ENCODE peak calls at places on chromosome 15, in four cellular contexts. R is esophagus squamous epithelium, F is cardiac muscle cell, O is A549. Q is an unnamed sample.

GRCh38 chr15:23447107-23447500 is at the start of gene GOLGA6L2:
- DNase-seq in R (no peak), F (no peak), O (no peak), Q (no peak)

GRCh38 chr15:29135702-29136426 is 133.8 kb downstream of the NSMCE3 start:
- DNase-seq in R (no peak), F (no peak), O (no peak), Q (no peak)

GRCh38 chr15:50798684-50799083 is 33.2 kb upstream of the SPPL2A start:
- DNase-seq in R (no peak), F (no peak), O (no peak), Q (peak; percentile 2)

GRCh38 chr15:100889359-100890058 is 9.9 kb downstream of the ALDH1A3 start:
- DNase-seq in R (no peak), F (no peak), O (no peak), Q (no peak)

GRCh38 chr15:37891754-37892368 is 42.6 kb upstream of the TMCO5A start:
- DNase-seq in R (no peak), F (peak; percentile 71), O (peak; percentile 5), Q (no peak)

GRCh38 chr15:98408231-98408630 is 240.1 kb upstream of the IGF1R start:
- DNase-seq in R (no peak), F (no peak), O (no peak), Q (no peak)

GRCh38 chr15:100890850-100891249 is 11.2 kb downstream of the ALDH1A3 start:
- DNase-seq in R (no peak), F (no peak), O (no peak), Q (no peak)

GRCh38 chr15:81516461-81516860 is 142.4 kb upstream of the TMC3 start:
- DNase-seq in R (no peak), F (no peak), O (no peak), Q (no peak)

GRCh38 chr15:40847225-40847961 is 3.5 kb downstream of the SPINT1 start:
- DNase-seq in R (no peak), F (peak; percentile 76), O (peak; percentile 38), Q (no peak)

GRCh38 chr15:78617131-78617915 is 3.5 kb downstream of the CHRNA3 start:
- DNase-seq in R (no peak), F (no peak), O (no peak), Q (no peak)

GRCh38 chr15:31162721-31163510 is 61.4 kb upstream of the TRPM1 start:
- DNase-seq in R (no peak), F (no peak), O (no peak), Q (no peak)

GRCh38 chr15:39358441-39359041 is 222.3 kb upstream of the THBS1 start:
- DNase-seq in R (no peak), F (peak; percentile 47), O (no peak), Q (no peak)

GRCh38 chr15:89812126-89812846 is 2.4 kb downstream of the ANPEP start:
- DNase-seq in R (no peak), F (no peak), O (no peak), Q (no peak)

GRCh38 chr15:59249816-59250215 is 43.2 kb downstream of the LDHAL6B start:
- DNase-seq in R (no peak), F (no peak), O (no peak), Q (no peak)

GRCh38 chr15:66733976-66734375 is 31.9 kb downstream of the SMAD6 start:
- DNase-seq in R (no peak), F (no peak), O (no peak), Q (no peak)

GRCh38 chr15:82790321-82790720 is 15.5 kb downstream of the FSD2 start:
- DNase-seq in R (no peak), F (no peak), O (no peak), Q (no peak)

GRCh38 chr15:96219681-96220080 is 110.8 kb upstream of the NR2F2 start:
- DNase-seq in R (no peak), F (no peak), O (no peak), Q (no peak)

GRCh38 chr15:57949374-57949938 is 116.1 kb downstream of the ALDH1A2 start:
- DNase-seq in R (no peak), F (no peak), O (no peak), Q (no peak)

GRCh38 chr15:69957175-69957574 is 140.5 kb downstream of the TLE3 start:
- DNase-seq in R (no peak), F (no peak), O (no peak), Q (no peak)

GRCh38 chr15:100681335-100681746 is 79.0 kb downstream of the ASB7 start:
- DNase-seq in R (no peak), F (no peak), O (no peak), Q (no peak)

GRCh38 chr15:43751885-43752284 is 5.6 kb downstream of the PDIA3 start:
- DNase-seq in R (no peak), F (no peak), O (no peak), Q (no peak)

GRCh38 chr15:101138913-101139880 is 112.7 kb downstream of the CHSY1 start:
- DNase-seq in R (no peak), F (no peak), O (no peak), Q (no peak)

GRCh38 chr15:31446546-31446945 is 119.9 kb downstream of the KLF13 start:
- DNase-seq in R (no peak), F (no peak), O (no peak), Q (no peak)

GRCh38 chr15:89459271-89460038 is 36.9 kb downstream of the RHCG start:
- DNase-seq in R (no peak), F (no peak), O (no peak), Q (no peak)

GRCh38 chr15:88901713-88902490 is 6.6 kb upstream of the HAPLN3 start:
- DNase-seq in R (no peak), F (no peak), O (no peak), Q (no peak)

GRCh38 chr15:70208332-70208731 is 110.6 kb upstream of the TLE3 start:
- DNase-seq in R (no peak), F (no peak), O (no peak), Q (no peak)

GRCh38 chr15:55587321-55588069 is 650 bp downstream of the PYGO1 start:
- DNase-seq in R (no peak), F (peak; percentile 66), O (peak; percentile 75), Q (no peak)